ENCODE peak calls at places on chromosomes 6 and 20, in six cellular contexts. Q, B, I, H, L and F are unnamed samples.

GRCh38 chr20:50744143-50744792 is 12.9 kb downstream of the PARD6B start:
- DNase-seq in B (no peak), L (no peak), I (peak), Q (no peak), H (no peak), F (no peak)

GRCh38 chr6:18211338-18211737 is 53.0 kb downstream of the DEK start:
- DNase-seq in B (peak), L (no peak), Q (no peak), I (no peak), H (no peak), F (peak)

GRCh38 chr20:3811421-3812258 is 8.7 kb upstream of the AP5S1 start:
- DNase-seq in L (peak), B (no peak), H (peak), I (peak), Q (peak), F (peak)

GRCh38 chr20:24752612-24753011 is 196.5 kb upstream of the CST7 start:
- DNase-seq in H (no peak), L (no peak), B (no peak), I (no peak), Q (no peak), F (no peak)

GRCh38 chr20:63641146-63641791 is 12.0 kb downstream of the STMN3 start:
- DNase-seq in Q (no peak), B (no peak), L (no peak), H (no peak), I (no peak), F (peak)

GRCh38 chr6:134678436-134678889 is 271.4 kb downstream of the ALDH8A1 start:
- DNase-seq in L (no peak), Q (no peak), H (peak), B (no peak), I (peak), F (no peak)

GRCh38 chr20:57651977-57652864 is 32.0 kb upstream of the ZBP1 start:
- DNase-seq in I (peak), Q (peak), L (peak), H (no peak), B (peak), F (no peak)

GRCh38 chr6:73262701-73263569 is at the start of gene KHDC1:
- DNase-seq in H (no peak), Q (no peak), I (peak), L (peak), B (peak), F (peak)

GRCh38 chr20:48983423-48984400 is 62.2 kb downstream of the ARFGEF2 start:
- DNase-seq in B (no peak), Q (no peak), I (no peak), H (peak), L (no peak), F (no peak)

GRCh38 chr6:166949533-166950442 is 6.6 kb downstream of the RNASET2 start:
- DNase-seq in B (no peak), I (no peak), H (no peak), Q (no peak), L (no peak), F (no peak)

GRCh38 chr6:100160913-100161312 is 166.9 kb upstream of the MCHR2 start:
- DNase-seq in H (no peak), B (no peak), Q (no peak), L (no peak), I (no peak), F (no peak)

GRCh38 chr6:21914121-21914973 is 320.8 kb downstream of the SOX4 start:
- DNase-seq in I (no peak), Q (no peak), H (no peak), B (peak), L (peak), F (no peak)

GRCh38 chr6:125183391-125183790 is 29.8 kb downstream of the TPD52L1 start:
- DNase-seq in L (no peak), H (no peak), B (no peak), Q (no peak), I (no peak), F (no peak)

GRCh38 chr6:142271476-142271875 is 30.3 kb upstream of the ADGRG6 start:
- DNase-seq in B (no peak), Q (no peak), I (no peak), H (no peak), L (no peak), F (no peak)

GRCh38 chr6:90294989-90295853 is 1.4 kb downstream of the BACH2 start:
- DNase-seq in I (peak), B (peak), L (peak), Q (no peak), H (no peak), F (peak)

GRCh38 chr6:132933085-132933484 is 118.7 kb downstream of the RPS12 start:
- DNase-seq in Q (no peak), L (no peak), B (no peak), I (no peak), H (no peak), F (no peak)

DNA sequence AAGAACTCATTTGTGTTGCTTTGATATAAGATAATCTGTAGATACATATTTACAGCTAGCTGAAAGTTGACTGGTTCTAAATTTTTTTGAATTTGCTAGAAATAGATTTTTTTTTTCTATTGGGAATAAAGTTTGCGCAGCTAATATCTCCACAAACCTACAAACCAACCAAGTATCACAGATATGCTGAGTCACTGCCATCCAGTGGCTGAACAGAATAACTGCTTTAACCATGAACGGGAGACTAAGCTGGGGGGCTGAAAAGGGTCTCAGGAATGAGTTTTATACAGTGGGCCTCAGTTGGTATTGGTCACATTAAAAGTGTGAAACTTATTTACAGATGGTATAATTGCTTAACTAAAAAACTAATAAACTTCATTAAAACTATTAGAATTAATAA is 326.7 kb upstream of the CNR1 start:
- DNase-seq in H (no peak), B (no peak), L (no peak), I (no peak), Q (no peak), F (no peak)
- TF ChIP-seq CTCF in H (peak), B (no peak), L (peak), I (no peak), Q (peak), F (no peak)

GRCh38 chr20:2751347-2751867 is 49.0 kb downstream of the CPXM1 start:
- DNase-seq in I (peak), Q (no peak), B (peak), H (no peak), L (no peak), F (no peak)

GRCh38 chr20:2753456-2754040 is 46.9 kb downstream of the CPXM1 start:
- DNase-seq in H (no peak), I (no peak), Q (no peak), L (no peak), B (no peak), F (no peak)

GRCh38 chr20:2751868-2752630 is 48.4 kb downstream of the CPXM1 start:
- DNase-seq in Q (no peak), L (peak), B (peak), H (no peak), I (peak), F (peak)

GRCh38 chr20:2754426-2754825 is 46.0 kb downstream of the CPXM1 start:
- DNase-seq in Q (no peak), L (no peak), I (no peak), H (no peak), B (no peak), F (no peak)

DNA sequence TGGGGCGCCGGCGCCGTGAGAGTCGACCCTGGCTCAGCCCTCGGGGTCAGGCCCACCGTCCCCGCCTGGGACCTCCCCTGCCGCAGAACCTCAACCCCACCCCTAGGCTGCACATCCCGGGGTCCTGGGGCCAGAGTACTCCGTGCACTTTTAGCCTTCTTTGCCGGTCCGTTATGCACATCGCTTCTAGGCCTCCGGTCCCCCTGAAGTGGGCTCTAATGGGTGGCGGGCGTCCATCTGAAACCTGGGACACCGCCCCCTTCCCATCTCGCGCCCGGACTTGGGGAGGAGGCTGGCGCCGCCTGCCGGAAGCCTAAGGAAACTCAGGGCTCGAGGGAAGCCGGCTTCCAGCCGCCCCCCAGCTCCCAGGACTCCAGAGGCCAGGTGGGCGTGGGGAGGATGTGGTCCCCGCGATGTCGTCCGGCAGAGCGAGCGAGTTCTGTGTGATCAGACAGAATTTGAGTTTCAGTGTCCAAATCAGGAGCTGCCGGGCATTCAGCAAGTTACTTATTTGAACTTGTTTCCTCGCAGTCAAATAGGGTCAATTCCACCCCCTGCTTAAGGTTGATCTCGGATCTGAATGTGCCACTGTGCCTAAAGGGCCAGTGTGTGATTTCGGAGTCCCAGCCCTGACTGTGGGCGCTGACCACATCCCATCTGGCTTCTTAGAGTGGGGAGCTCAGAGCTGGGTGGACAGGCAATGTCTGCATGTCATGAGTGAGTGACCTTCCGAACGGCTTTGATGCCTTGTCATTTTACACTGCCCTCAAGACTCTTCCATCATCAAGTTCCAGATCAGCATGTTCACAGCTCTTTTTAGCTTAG is 47.6 kb downstream of the CPXM1 start:
- DNase-seq in H (no peak), Q (no peak), I (peak), B (peak), L (no peak), F (peak)
- TF ChIP-seq CTCF in H (peak), Q (peak), I (peak), B (peak), L (peak), F (peak)

DNA sequence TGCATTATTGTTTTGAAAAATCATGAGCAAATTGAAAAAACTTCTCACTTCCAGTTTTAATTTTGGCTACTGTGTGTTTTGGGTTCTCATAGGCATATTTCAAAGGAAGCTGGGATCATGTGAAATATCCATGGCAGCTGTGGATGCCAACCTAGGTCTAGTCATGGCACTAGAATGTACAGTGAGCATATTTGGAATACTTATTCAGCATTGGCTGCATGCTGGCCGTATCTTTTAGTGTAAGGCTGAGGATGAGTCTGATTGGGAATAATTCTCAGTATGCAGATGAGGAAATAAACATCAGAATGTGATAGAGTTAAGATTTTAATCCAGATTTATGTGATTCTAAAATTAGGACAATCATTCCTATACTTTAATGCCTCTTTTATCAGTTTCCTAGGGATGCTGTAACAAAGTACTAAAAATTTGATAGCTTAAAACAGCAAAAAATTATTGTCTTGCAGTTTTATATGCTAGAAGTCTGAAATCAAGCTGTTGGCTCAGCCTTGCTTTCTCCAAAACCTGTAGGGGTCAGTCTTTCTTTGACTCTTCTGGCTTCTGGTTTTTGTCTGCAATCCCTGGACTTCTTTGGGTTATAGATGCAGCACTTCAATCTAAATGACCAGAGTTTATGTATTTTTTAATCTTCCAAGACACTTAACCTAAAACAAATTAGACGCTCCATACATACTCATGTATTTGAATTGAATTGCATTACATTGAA is 37.7 kb upstream of the DEFB112 start:
- DNase-seq in Q (no peak), L (no peak), B (no peak), I (no peak), H (peak), F (no peak)
- TF ChIP-seq CTCF in Q (peak), L (no peak), B (no peak), I (no peak), H (peak), F (no peak)

GRCh38 chr20:1122388-1123315 is 4.2 kb downstream of the PSMF1 start:
- DNase-seq in B (no peak), I (no peak), Q (no peak), L (peak), H (no peak), F (no peak)

GRCh38 chr20:1125266-1125665 is 6.9 kb downstream of the PSMF1 start:
- DNase-seq in B (no peak), H (no peak), I (no peak), L (no peak), Q (no peak), F (no peak)

GRCh38 chr20:1121439-1121838 is 3.0 kb downstream of the PSMF1 start:
- DNase-seq in B (no peak), H (no peak), Q (no peak), L (no peak), I (no peak), F (no peak)

GRCh38 chr20:1127840-1128239 is 9.4 kb downstream of the PSMF1 start:
- DNase-seq in L (no peak), I (no peak), H (no peak), B (no peak), Q (no peak), F (no peak)

GRCh38 chr20:1124416-1124815 is 6.0 kb downstream of the PSMF1 start:
- DNase-seq in B (no peak), Q (no peak), I (no peak), L (no peak), H (no peak), F (no peak)
- TF ChIP-seq CTCF in B (no peak), Q (no peak), I (no peak), L (no peak), H (no peak), F (no peak)

GRCh38 chr6:40713002-40713719 is 126.0 kb upstream of the LRFN2 start:
- DNase-seq in B (no peak), Q (no peak), L (no peak), H (no peak), I (no peak), F (no peak)
- TF ChIP-seq CTCF in B (no peak), Q (peak), L (no peak), H (no peak), I (no peak), F (no peak)

GRCh38 chr6:136863752-136864151 is 41.4 kb downstream of the PEX7 start:
- DNase-seq in H (no peak), B (no peak), I (no peak), Q (no peak), L (no peak), F (no peak)
- TF ChIP-seq CTCF in H (no peak), B (no peak), I (no peak), Q (no peak), L (no peak), F (no peak)